ENCODE peak calls at places on chromosomes 5 and 9, in nine cellular contexts. One of them, this sample, is unnamed.

GRCh38 chr5:108345541-108346171 is 36.2 kb downstream of the FBXL17 start:
- DNase-seq in endothelial cell of umbilical vein: peak
- DNase-seq in endodermal cell: no peak
- DNase-seq in nephron progenitor cell: no peak
- DNase-seq in brain microvascular endothelial cell: no peak
- DNase-seq in CD4-positive, alpha-beta T cell: no peak
- DNase-seq in Calu3: no peak
- DNase-seq in fibroblast of pulmonary artery: peak
- DNase-seq in endothelial cell: no peak
- DNase-seq in this sample: peak

GRCh38 chr5:170491479-170491878 is 12.3 kb upstream of the KCNIP1 start:
- DNase-seq in Calu3: peak
- DNase-seq in endothelial cell: no peak
- DNase-seq in endothelial cell of umbilical vein: peak
- DNase-seq in fibroblast of pulmonary artery: peak
- DNase-seq in endodermal cell: no peak
- DNase-seq in CD4-positive, alpha-beta T cell: no peak
- DNase-seq in nephron progenitor cell: no peak
- DNase-seq in brain microvascular endothelial cell: peak
- DNase-seq in this sample: peak

GRCh38 chr5:148904440-148904839 is 78.0 kb downstream of the ADRB2 start:
- DNase-seq in fibroblast of pulmonary artery: no peak
- DNase-seq in Calu3: no peak
- DNase-seq in endothelial cell of umbilical vein: no peak
- DNase-seq in endothelial cell: no peak
- DNase-seq in CD4-positive, alpha-beta T cell: no peak
- DNase-seq in brain microvascular endothelial cell: no peak
- DNase-seq in endodermal cell: peak
- DNase-seq in nephron progenitor cell: no peak
- DNase-seq in this sample: no peak

GRCh38 chr5:23445573-23445972 is 61.8 kb upstream of the PRDM9 start:
- DNase-seq in endodermal cell: no peak
- DNase-seq in brain microvascular endothelial cell: no peak
- DNase-seq in CD4-positive, alpha-beta T cell: no peak
- DNase-seq in fibroblast of pulmonary artery: peak
- DNase-seq in endothelial cell of umbilical vein: no peak
- DNase-seq in nephron progenitor cell: no peak
- DNase-seq in Calu3: no peak
- DNase-seq in endothelial cell: no peak
- DNase-seq in this sample: no peak

GRCh38 chr5:67361932-67362729 is 165.5 kb upstream of the CD180 start:
- DNase-seq in brain microvascular endothelial cell: peak
- DNase-seq in CD4-positive, alpha-beta T cell: no peak
- DNase-seq in endothelial cell: no peak
- DNase-seq in endothelial cell of umbilical vein: peak
- DNase-seq in nephron progenitor cell: no peak
- DNase-seq in endodermal cell: no peak
- DNase-seq in Calu3: no peak
- DNase-seq in fibroblast of pulmonary artery: peak
- DNase-seq in this sample: no peak

GRCh38 chr9:106846847-106847246 is 16.1 kb upstream of the ZNF462 start:
- DNase-seq in endothelial cell of umbilical vein: peak
- DNase-seq in brain microvascular endothelial cell: peak
- DNase-seq in endothelial cell: no peak
- DNase-seq in endodermal cell: no peak
- DNase-seq in Calu3: no peak
- DNase-seq in CD4-positive, alpha-beta T cell: no peak
- DNase-seq in nephron progenitor cell: no peak
- DNase-seq in fibroblast of pulmonary artery: peak
- DNase-seq in this sample: peak

GRCh38 chr5:168598639-168599038 is 19.5 kb upstream of the PANK3 start:
- DNase-seq in endothelial cell: no peak
- DNase-seq in fibroblast of pulmonary artery: no peak
- DNase-seq in endothelial cell of umbilical vein: no peak
- DNase-seq in CD4-positive, alpha-beta T cell: no peak
- DNase-seq in nephron progenitor cell: no peak
- DNase-seq in brain microvascular endothelial cell: no peak
- DNase-seq in Calu3: no peak
- DNase-seq in endodermal cell: no peak
- DNase-seq in this sample: no peak

GRCh38 chr5:146338774-146339714 is at the start of gene POU4F3:
- DNase-seq in nephron progenitor cell: peak
- DNase-seq in Calu3: peak
- DNase-seq in fibroblast of pulmonary artery: no peak
- DNase-seq in endothelial cell: peak
- DNase-seq in endothelial cell of umbilical vein: no peak
- DNase-seq in endodermal cell: peak
- DNase-seq in brain microvascular endothelial cell: no peak
- DNase-seq in CD4-positive, alpha-beta T cell: no peak
- DNase-seq in this sample: no peak

GRCh38 chr5:670396-671270 is 22.5 kb downstream of the TPPP start:
- DNase-seq in CD4-positive, alpha-beta T cell: no peak
- DNase-seq in endothelial cell of umbilical vein: no peak
- DNase-seq in Calu3: no peak
- DNase-seq in endothelial cell: no peak
- DNase-seq in brain microvascular endothelial cell: no peak
- DNase-seq in nephron progenitor cell: no peak
- DNase-seq in fibroblast of pulmonary artery: no peak
- DNase-seq in endodermal cell: no peak
- DNase-seq in this sample: no peak

GRCh38 chr5:93791520-93791972 is 50.1 kb upstream of the POU5F2 start:
- DNase-seq in endothelial cell: peak
- DNase-seq in endodermal cell: no peak
- DNase-seq in CD4-positive, alpha-beta T cell: no peak
- DNase-seq in brain microvascular endothelial cell: peak
- DNase-seq in endothelial cell of umbilical vein: peak
- DNase-seq in fibroblast of pulmonary artery: peak
- DNase-seq in nephron progenitor cell: no peak
- DNase-seq in Calu3: no peak
- DNase-seq in this sample: no peak

GRCh38 chr5:148978370-148979103 is 84.3 kb downstream of the SH3TC2 start:
- DNase-seq in endothelial cell: no peak
- DNase-seq in nephron progenitor cell: no peak
- DNase-seq in brain microvascular endothelial cell: no peak
- DNase-seq in Calu3: peak
- DNase-seq in endothelial cell of umbilical vein: no peak
- DNase-seq in endodermal cell: no peak
- DNase-seq in fibroblast of pulmonary artery: no peak
- DNase-seq in CD4-positive, alpha-beta T cell: no peak
- DNase-seq in this sample: no peak

GRCh38 chr5:155103164-155103563 is 89.6 kb downstream of the KIF4B start:
- DNase-seq in endothelial cell of umbilical vein: no peak
- DNase-seq in endodermal cell: no peak
- DNase-seq in endothelial cell: no peak
- DNase-seq in Calu3: no peak
- DNase-seq in fibroblast of pulmonary artery: peak
- DNase-seq in nephron progenitor cell: no peak
- DNase-seq in brain microvascular endothelial cell: no peak
- DNase-seq in CD4-positive, alpha-beta T cell: no peak
- DNase-seq in this sample: peak

DNA sequence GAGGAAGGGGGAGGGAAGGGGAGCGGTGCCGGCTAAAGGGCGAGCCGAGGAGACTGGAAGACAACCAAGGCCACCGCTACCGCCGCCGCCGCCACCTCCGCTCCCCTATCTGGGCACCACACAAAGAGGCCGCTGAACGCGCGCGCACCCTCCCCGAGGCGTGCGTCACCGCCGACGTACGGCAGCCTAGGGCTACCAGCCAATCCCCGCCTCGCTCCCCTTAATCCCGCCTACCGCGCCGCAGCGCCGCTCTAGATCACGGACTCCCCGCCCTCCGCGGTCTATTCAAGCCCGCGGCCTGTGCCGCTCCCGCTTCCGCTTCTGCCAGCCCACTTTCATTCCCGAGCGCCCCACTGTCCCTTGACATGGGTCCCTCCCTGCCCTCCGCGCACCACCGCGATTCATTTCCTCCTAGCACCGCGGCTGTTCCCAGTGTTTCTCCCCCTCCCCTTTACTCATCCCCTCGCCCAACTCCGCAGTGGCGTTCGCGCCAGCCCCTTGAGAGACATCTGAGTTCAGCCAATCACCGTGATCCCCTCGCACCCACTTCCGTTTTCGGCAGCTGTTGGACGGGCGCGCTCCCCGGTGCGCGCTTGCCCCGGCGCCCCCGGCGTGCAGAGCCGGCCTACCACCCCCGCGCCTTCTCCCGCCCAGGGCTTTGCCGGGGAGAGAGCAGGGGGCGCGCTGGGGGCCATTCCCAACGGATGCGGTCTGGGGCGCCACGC is at the start of gene HNRNPA0:
- DNase-seq in CD4-positive, alpha-beta T cell: peak
- DNase-seq in nephron progenitor cell: peak
- DNase-seq in brain microvascular endothelial cell: peak
- DNase-seq in fibroblast of pulmonary artery: peak
- DNase-seq in endothelial cell of umbilical vein: peak
- DNase-seq in Calu3: peak
- DNase-seq in endodermal cell: peak
- DNase-seq in endothelial cell: peak
- DNase-seq in this sample: peak
- TF ChIP-seq CTCF in CD4-positive, alpha-beta T cell: no peak
- TF ChIP-seq CTCF in nephron progenitor cell: no peak
- TF ChIP-seq CTCF in brain microvascular endothelial cell: no peak
- TF ChIP-seq CTCF in fibroblast of pulmonary artery: no peak
- TF ChIP-seq CTCF in endothelial cell of umbilical vein: no peak
- TF ChIP-seq CTCF in Calu3: no peak
- TF ChIP-seq CTCF in endodermal cell: no peak
- TF ChIP-seq CTCF in endothelial cell: no peak
- TF ChIP-seq CTCF in this sample: no peak

GRCh38 chr5:38500861-38501260 is 55.6 kb downstream of the LIFR start:
- DNase-seq in nephron progenitor cell: no peak
- DNase-seq in brain microvascular endothelial cell: peak
- DNase-seq in endodermal cell: peak
- DNase-seq in Calu3: no peak
- DNase-seq in CD4-positive, alpha-beta T cell: no peak
- DNase-seq in fibroblast of pulmonary artery: peak
- DNase-seq in endothelial cell: no peak
- DNase-seq in endothelial cell of umbilical vein: no peak
- DNase-seq in this sample: peak

GRCh38 chr5:38494175-38494574 is 62.3 kb downstream of the LIFR start:
- DNase-seq in CD4-positive, alpha-beta T cell: no peak
- DNase-seq in nephron progenitor cell: no peak
- DNase-seq in endothelial cell: no peak
- DNase-seq in brain microvascular endothelial cell: no peak
- DNase-seq in Calu3: no peak
- DNase-seq in endodermal cell: no peak
- DNase-seq in endothelial cell of umbilical vein: no peak
- DNase-seq in fibroblast of pulmonary artery: no peak
- DNase-seq in this sample: no peak

GRCh38 chr5:38497946-38498345 is 58.5 kb downstream of the LIFR start:
- DNase-seq in fibroblast of pulmonary artery: peak
- DNase-seq in Calu3: no peak
- DNase-seq in endothelial cell of umbilical vein: peak
- DNase-seq in nephron progenitor cell: no peak
- DNase-seq in endothelial cell: no peak
- DNase-seq in brain microvascular endothelial cell: peak
- DNase-seq in endodermal cell: peak
- DNase-seq in CD4-positive, alpha-beta T cell: no peak
- DNase-seq in this sample: peak
- TF ChIP-seq CTCF in fibroblast of pulmonary artery: peak
- TF ChIP-seq CTCF in Calu3: no peak
- TF ChIP-seq CTCF in endothelial cell of umbilical vein: no peak
- TF ChIP-seq CTCF in nephron progenitor cell: no peak
- TF ChIP-seq CTCF in endothelial cell: no peak
- TF ChIP-seq CTCF in brain microvascular endothelial cell: peak
- TF ChIP-seq CTCF in endodermal cell: peak
- TF ChIP-seq CTCF in CD4-positive, alpha-beta T cell: no peak
- TF ChIP-seq CTCF in this sample: peak

GRCh38 chr9:131810351-131811170 is 70.7 kb upstream of the RAPGEF1 start:
- DNase-seq in endodermal cell: peak
- DNase-seq in Calu3: no peak
- DNase-seq in fibroblast of pulmonary artery: no peak
- DNase-seq in CD4-positive, alpha-beta T cell: no peak
- DNase-seq in endothelial cell of umbilical vein: no peak
- DNase-seq in endothelial cell: no peak
- DNase-seq in nephron progenitor cell: no peak
- DNase-seq in brain microvascular endothelial cell: no peak
- DNase-seq in this sample: no peak
- TF ChIP-seq CTCF in endodermal cell: peak
- TF ChIP-seq CTCF in Calu3: no peak
- TF ChIP-seq CTCF in fibroblast of pulmonary artery: no peak
- TF ChIP-seq CTCF in CD4-positive, alpha-beta T cell: no peak
- TF ChIP-seq CTCF in endothelial cell of umbilical vein: no peak
- TF ChIP-seq CTCF in endothelial cell: no peak
- TF ChIP-seq CTCF in nephron progenitor cell: no peak
- TF ChIP-seq CTCF in brain microvascular endothelial cell: peak
- TF ChIP-seq CTCF in this sample: no peak

GRCh38 chr5:177497297-177498012 is at the start of gene PDLIM7:
- DNase-seq in endodermal cell: peak
- DNase-seq in endothelial cell: peak
- DNase-seq in nephron progenitor cell: peak
- DNase-seq in Calu3: peak
- DNase-seq in fibroblast of pulmonary artery: peak
- DNase-seq in CD4-positive, alpha-beta T cell: peak
- DNase-seq in endothelial cell of umbilical vein: peak
- DNase-seq in brain microvascular endothelial cell: peak
- DNase-seq in this sample: peak
- TF ChIP-seq CTCF in endodermal cell: peak
- TF ChIP-seq CTCF in endothelial cell: peak
- TF ChIP-seq CTCF in nephron progenitor cell: no peak
- TF ChIP-seq CTCF in Calu3: peak
- TF ChIP-seq CTCF in fibroblast of pulmonary artery: peak
- TF ChIP-seq CTCF in CD4-positive, alpha-beta T cell: no peak
- TF ChIP-seq CTCF in endothelial cell of umbilical vein: no peak
- TF ChIP-seq CTCF in brain microvascular endothelial cell: peak
- TF ChIP-seq CTCF in this sample: peak

GRCh38 chr9:137423810-137424291 is 658 bp downstream of the NOXA1 start:
- DNase-seq in nephron progenitor cell: no peak
- DNase-seq in CD4-positive, alpha-beta T cell: no peak
- DNase-seq in endothelial cell: no peak
- DNase-seq in brain microvascular endothelial cell: no peak
- DNase-seq in Calu3: peak
- DNase-seq in fibroblast of pulmonary artery: no peak
- DNase-seq in endodermal cell: no peak
- DNase-seq in endothelial cell of umbilical vein: no peak
- DNase-seq in this sample: no peak

GRCh38 chr9:137421838-137422667 is 909 bp downstream of the EXD3 start:
- DNase-seq in fibroblast of pulmonary artery: no peak
- DNase-seq in CD4-positive, alpha-beta T cell: no peak
- DNase-seq in Calu3: no peak
- DNase-seq in endothelial cell of umbilical vein: no peak
- DNase-seq in endothelial cell: no peak
- DNase-seq in nephron progenitor cell: no peak
- DNase-seq in brain microvascular endothelial cell: no peak
- DNase-seq in endodermal cell: no peak
- DNase-seq in this sample: no peak

GRCh38 chr9:137422668-137423000 is 328 bp downstream of the EXD3 start:
- DNase-seq in CD4-positive, alpha-beta T cell: no peak
- DNase-seq in endodermal cell: peak
- DNase-seq in Calu3: peak
- DNase-seq in endothelial cell: peak
- DNase-seq in fibroblast of pulmonary artery: no peak
- DNase-seq in nephron progenitor cell: peak
- DNase-seq in endothelial cell of umbilical vein: peak
- DNase-seq in brain microvascular endothelial cell: no peak
- DNase-seq in this sample: no peak

GRCh38 chr9:137426018-137426681 is 3.0 kb downstream of the NOXA1 start:
- DNase-seq in endothelial cell: no peak
- DNase-seq in fibroblast of pulmonary artery: no peak
- DNase-seq in nephron progenitor cell: no peak
- DNase-seq in Calu3: no peak
- DNase-seq in brain microvascular endothelial cell: no peak
- DNase-seq in CD4-positive, alpha-beta T cell: no peak
- DNase-seq in endothelial cell of umbilical vein: no peak
- DNase-seq in endodermal cell: no peak
- DNase-seq in this sample: no peak

GRCh38 chr9:137423001-137423809 is at the start of the genes EXD3 and NOXA1:
- DNase-seq in CD4-positive, alpha-beta T cell: peak
- DNase-seq in endothelial cell: peak
- DNase-seq in Calu3: peak
- DNase-seq in fibroblast of pulmonary artery: peak
- DNase-seq in nephron progenitor cell: peak
- DNase-seq in brain microvascular endothelial cell: peak
- DNase-seq in endothelial cell of umbilical vein: peak
- DNase-seq in endodermal cell: peak
- DNase-seq in this sample: peak
- TF ChIP-seq CTCF in CD4-positive, alpha-beta T cell: no peak
- TF ChIP-seq CTCF in endothelial cell: peak
- TF ChIP-seq CTCF in Calu3: peak
- TF ChIP-seq CTCF in fibroblast of pulmonary artery: peak
- TF ChIP-seq CTCF in nephron progenitor cell: no peak
- TF ChIP-seq CTCF in brain microvascular endothelial cell: peak
- TF ChIP-seq CTCF in endothelial cell of umbilical vein: peak
- TF ChIP-seq CTCF in endodermal cell: peak
- TF ChIP-seq CTCF in this sample: peak